ENCODE peak calls at places on chromosomes 16 and 17, in seven cellular contexts. O is anterior cingulate cortex, V is Caki2, K is lung, H is A172, J is HCEC 1CT, M is fibroblast of mammary gland. A is an unnamed sample.
A peak's percentile ranks its signal among the peaks of the same experiment; 100 is the strongest.

GRCh38 chr17:20935740-20936139 is 107.1 kb downstream of the USP22 start:
- DNase-seq in O (no peak), V (peak; percentile 67), K (no peak), H (peak; percentile 89), J (peak; percentile 83), M (peak; percentile 85), A (no peak)

GRCh38 chr17:57868775-57869598 is 19.1 kb upstream of the MRPS23 start:
- DNase-seq in O (no peak), V (no peak), K (no peak), H (no peak), J (no peak), M (no peak), A (no peak)

GRCh38 chr16:86676216-86676800 is 98.0 kb downstream of the FOXL1 start:
- DNase-seq in O (no peak), V (peak; percentile 53), K (no peak), H (peak; percentile 63), J (peak; percentile 76), M (peak; percentile 93), A (no peak)

GRCh38 chr16:75007443-75007842 is 8.6 kb downstream of the ZNRF1 start:
- DNase-seq in O (no peak), V (no peak), K (no peak), H (no peak), J (no peak), M (no peak), A (no peak)

GRCh38 chr17:82296511-82297279 is 20.7 kb downstream of the CD7 start:
- DNase-seq in O (no peak), V (no peak), K (no peak), H (peak; percentile 40), J (no peak), M (peak; percentile 44), A (no peak)

GRCh38 chr17:33442320-33442719 is 149.2 kb upstream of the ASIC2 start:
- DNase-seq in O (no peak), V (no peak), K (no peak), H (no peak), J (no peak), M (no peak), A (no peak)

GRCh38 chr17:55175788-55176425 is 88.9 kb upstream of the HLF start:
- DNase-seq in O (no peak), V (no peak), K (no peak), H (no peak), J (no peak), M (no peak), A (no peak)

GRCh38 chr17:40480501-40481003 is 20.9 kb downstream of the TNS4 start:
- DNase-seq in O (no peak), V (no peak), K (no peak), H (peak; percentile 47), J (no peak), M (no peak), A (no peak)

GRCh38 chr16:54199486-54200160 is 87.0 kb downstream of the IRX3 start:
- DNase-seq in O (no peak), V (no peak), K (no peak), H (no peak), J (no peak), M (no peak), A (no peak)

GRCh38 chr17:78338860-78339259 is 21.0 kb downstream of the SOCS3 start:
- DNase-seq in O (no peak), V (no peak), K (no peak), H (no peak), J (no peak), M (no peak), A (no peak)

GRCh38 chr16:85466989-85467388 is 146.1 kb upstream of the GSE1 start:
- DNase-seq in O (no peak), V (no peak), K (no peak), H (no peak), J (no peak), M (no peak), A (no peak)

GRCh38 chr16:4667203-4667983 is 26.0 kb upstream of the NUDT16L1 start:
- DNase-seq in O (no peak), V (no peak), K (no peak), H (no peak), J (no peak), M (no peak), A (no peak)

GRCh38 chr17:81329927-81330883 is 35.1 kb upstream of the SLC38A10 start:
- DNase-seq in O (no peak), V (no peak), K (no peak), H (no peak), J (no peak), M (no peak), A (no peak)

GRCh38 chr17:79020631-79021301 is 3.2 kb upstream of the C1QTNF1 start:
- DNase-seq in O (no peak), V (no peak), K (no peak), H (no peak), J (no peak), M (no peak), A (no peak)

GRCh38 chr17:47203984-47204721 is 5.0 kb upstream of the MYL4 start:
- DNase-seq in O (no peak), V (no peak), K (no peak), H (peak; percentile 45), J (peak; percentile 66), M (peak; percentile 73), A (no peak)

GRCh38 chr17:38881600-38882191 is 11.8 kb downstream of the LASP1 start:
- DNase-seq in O (no peak), V (peak; percentile 52), K (peak; percentile 64), H (no peak), J (no peak), M (peak; percentile 74), A (peak; percentile 26)

GRCh38 chr17:75571197-75571884 is 16.3 kb upstream of the MYO15B start:
- DNase-seq in O (no peak), V (no peak), K (peak; percentile 51), H (no peak), J (no peak), M (no peak), A (peak; percentile 35)

GRCh38 chr17:7997186-7997585 is 5.2 kb upstream of the GUCY2D start:
- DNase-seq in O (no peak), V (no peak), K (no peak), H (peak; percentile 64), J (peak; percentile 29), M (no peak), A (no peak)

GRCh38 chr16:10897134-10897533 is 20.1 kb downstream of the CIITA start:
- DNase-seq in O (no peak), V (no peak), K (no peak), H (no peak), J (no peak), M (no peak), A (no peak)

GRCh38 chr16:4360538-4361021 is 9.5 kb upstream of the PAM16 start:
- DNase-seq in O (no peak), V (peak; percentile 84), K (no peak), H (no peak), J (no peak), M (no peak), A (no peak)

GRCh38 chr17:39740357-39741111 is 2.8 kb downstream of the GRB7 start:
- DNase-seq in O (no peak), V (peak; percentile 89), K (no peak), H (peak; percentile 93), J (peak; percentile 41), M (peak; percentile 38), A (no peak)

GRCh38 chr16:23570992-23571632 is 13.6 kb downstream of the UBFD1 start:
- DNase-seq in O (no peak), V (no peak), K (no peak), H (no peak), J (no peak), M (no peak), A (no peak)

GRCh38 chr16:46972971-46973456 is 460 bp downstream of the DNAJA2 start:
- DNase-seq in O (no peak), V (peak; percentile 14), K (peak; percentile 30), H (no peak), J (peak; percentile 11), M (peak; percentile 12), A (peak; percentile 32)

GRCh38 chr16:78742501-78743283 is 643.2 kb downstream of the WWOX start:
- DNase-seq in O (no peak), V (peak; percentile 2), K (no peak), H (peak; percentile 19), J (no peak), M (no peak), A (no peak)

A was measured in hypothalamus.